ENCODE peak calls at places on chromosomes 3 and 15, in eight cellular contexts. Z, M, G, P, Y, R, O and J are unnamed samples.

GRCh38 chr3:77079988-77080585 is 40.2 kb downstream of the ROBO2 start:
- DNase-seq in Z (no peak), M (no peak), G (peak; percentile 98), P (no peak), Y (no peak), R (no peak), O (no peak), J (no peak)

GRCh38 chr3:154730221-154730620 is 300.2 kb upstream of the GPR149 start:
- DNase-seq in Z (peak; percentile 91), M (no peak), G (peak; percentile 53), P (no peak), Y (no peak), R (no peak), O (no peak), J (no peak)

GRCh38 chr3:43855674-43856299 is 165.0 kb downstream of the ABHD5 start:
- DNase-seq in Z (peak; percentile 0), M (peak; percentile 72), G (no peak), P (no peak), Y (no peak), R (peak; percentile 42), O (peak; percentile 55), J (peak; percentile 57)

GRCh38 chr15:78157203-78157602 is 8.0 kb downstream of the IDH3A start:
- DNase-seq in Z (no peak), M (no peak), G (no peak), P (no peak), Y (no peak), R (no peak), O (no peak), J (no peak)

GRCh38 chr3:80697291-80697690 is 929.5 kb upstream of the ROBO1 start:
- DNase-seq in Z (no peak), M (no peak), G (no peak), P (no peak), Y (no peak), R (no peak), O (no peak), J (no peak)

GRCh38 chr15:30922469-30923311 is 19.0 kb downstream of the FAN1 start:
- DNase-seq in Z (no peak), M (peak; percentile 61), G (no peak), P (peak; percentile 9), Y (no peak), R (no peak), O (no peak), J (peak; percentile 51)

GRCh38 chr3:141279074-141279945 is 47.7 kb downstream of the PXYLP1 start:
- DNase-seq in Z (peak; percentile 19), M (no peak), G (no peak), P (no peak), Y (no peak), R (no peak), O (peak; percentile 24), J (peak; percentile 23)

GRCh38 chr3:82494977-82495489 is 733.6 kb upstream of the GBE1 start:
- DNase-seq in Z (no peak), M (no peak), G (no peak), P (no peak), Y (no peak), R (no peak), O (no peak), J (no peak)

GRCh38 chr15:70356062-70356860 is 258.5 kb upstream of the TLE3 start:
- DNase-seq in Z (no peak), M (peak; percentile 37), G (no peak), P (no peak), Y (no peak), R (no peak), O (no peak), J (no peak)

GRCh38 chr3:18558526-18558925 is 133.4 kb upstream of the SATB1 start:
- DNase-seq in Z (no peak), M (no peak), G (no peak), P (no peak), Y (no peak), R (no peak), O (no peak), J (no peak)

GRCh38 chr3:108780235-108780634 is 23.0 kb upstream of the RETNLB start:
- DNase-seq in Z (no peak), M (no peak), G (no peak), P (no peak), Y (peak; percentile 0), R (no peak), O (peak; percentile 88), J (no peak)

GRCh38 chr3:46845860-46846623 is 17.2 kb downstream of the MYL3 start:
- DNase-seq in Z (peak; percentile 47), M (peak; percentile 88), G (peak; percentile 2), P (peak; percentile 82), Y (peak; percentile 63), R (peak; percentile 72), O (peak; percentile 31), J (peak; percentile 91)

GRCh38 chr15:52735231-52736089 is 54.7 kb downstream of the ONECUT1 start:
- DNase-seq in Z (peak; percentile 84), M (peak; percentile 77), G (peak; percentile 70), P (peak; percentile 22), Y (peak; percentile 40), R (peak; percentile 76), O (peak; percentile 80), J (peak; percentile 68)

GRCh38 chr3:42063886-42064285 is 27.3 kb upstream of the TRAK1 start:
- DNase-seq in Z (no peak), M (no peak), G (no peak), P (peak; percentile 38), Y (no peak), R (no peak), O (no peak), J (peak; percentile 66)

GRCh38 chr15:98288091-98288590 is 327.6 kb downstream of the ARRDC4 start:
- DNase-seq in Z (no peak), M (no peak), G (no peak), P (no peak), Y (no peak), R (no peak), O (no peak), J (no peak)